ENCODE peak calls at places on chromosomes 12 and 14, in six cellular contexts. H is sigmoid colon, I is HFF-Myc, E is foreskin fibroblast, M is fibroblast of lung, P is choroid plexus epithelial cell. S is an unnamed sample.

GRCh38 chr14:95045836-95046430 is 111.4 kb downstream of the DICER1 start:
- DNase-seq in H (peak), I (no peak), E (no peak), M (no peak), P (no peak), S (no peak)

GRCh38 chr14:96126339-96126770 is 78.3 kb upstream of the BDKRB2 start:
- DNase-seq in H (no peak), I (no peak), E (no peak), M (no peak), P (peak), S (no peak)

GRCh38 chr14:103524002-103524785 is 1.6 kb upstream of the CKB start:
- DNase-seq in H (no peak), I (no peak), E (no peak), M (no peak), P (no peak), S (no peak)

GRCh38 chr12:57010627-57011224 is 4.4 kb upstream of the ZBTB39 start:
- DNase-seq in H (no peak), I (no peak), E (no peak), M (no peak), P (no peak), S (no peak)

GRCh38 chr12:53071591-53072551 is 7.3 kb downstream of the SPRYD3 start:
- DNase-seq in H (peak), I (no peak), E (peak), M (peak), P (peak), S (no peak)

GRCh38 chr12:130212384-130212783 is 50.1 kb downstream of the FZD10 start:
- DNase-seq in H (no peak), I (no peak), E (no peak), M (no peak), P (no peak), S (no peak)

GRCh38 chr14:100542619-100543205 is 44.5 kb downstream of the BEGAIN start:
- DNase-seq in H (peak), I (no peak), E (no peak), M (no peak), P (no peak), S (no peak)

GRCh38 chr12:98373019-98373554 is 142.3 kb upstream of the TMPO start:
- DNase-seq in H (no peak), I (peak), E (peak), M (peak), P (peak), S (peak)

GRCh38 chr12:104738371-104738710 is 219.7 kb downstream of the SLC41A2 start:
- DNase-seq in H (no peak), I (no peak), E (no peak), M (no peak), P (no peak), S (peak)

GRCh38 chr12:131833896-131834641 is 5.9 kb downstream of the MMP17 start:
- DNase-seq in H (no peak), I (no peak), E (peak), M (peak), P (peak), S (peak)

GRCh38 chr14:77322209-77322902 is 1.5 kb downstream of the GSTZ1 start:
- DNase-seq in H (peak), I (no peak), E (no peak), M (no peak), P (no peak), S (no peak)

GRCh38 chr14:69259531-69260245 is at the start of gene GALNT16:
- DNase-seq in H (no peak), I (no peak), E (no peak), M (peak), P (peak), S (peak)

GRCh38 chr14:97267509-97267908 is 470.3 kb downstream of the VRK1 start:
- DNase-seq in H (no peak), I (no peak), E (no peak), M (peak), P (no peak), S (no peak)

GRCh38 chr12:93302331-93303229 is 75.1 kb upstream of the NUDT4 start:
- DNase-seq in H (no peak), I (no peak), E (peak), M (peak), P (peak), S (no peak)

GRCh38 chr12:14418526-14418925 is 53.0 kb downstream of the ATF7IP start:
- DNase-seq in H (no peak), I (no peak), E (no peak), M (peak), P (peak), S (peak)

GRCh38 chr14:21025374-21026151 is 702 bp upstream of the NDRG2 start:
- DNase-seq in H (peak), I (no peak), E (no peak), M (no peak), P (peak), S (no peak)

DNA sequence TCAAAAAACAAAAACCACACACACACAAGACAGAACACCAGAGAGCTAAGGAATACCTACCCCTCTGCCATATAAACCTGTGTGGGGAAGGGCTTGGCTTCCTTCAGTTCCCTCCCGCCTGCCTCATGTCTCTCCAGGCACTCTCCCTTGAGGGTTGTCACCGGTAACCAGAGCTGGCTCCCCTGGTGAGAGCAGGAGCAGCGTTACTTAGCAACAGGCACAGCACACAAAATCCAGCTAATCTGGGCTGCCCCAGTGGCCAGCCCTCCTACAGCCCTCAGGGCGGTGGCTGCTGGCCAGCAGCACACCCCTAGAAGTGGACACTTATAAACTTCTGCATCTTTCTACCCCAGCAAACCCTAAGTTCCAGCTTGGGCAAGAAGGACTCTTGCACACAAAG is 21.6 kb upstream of the NR4A1 start:
- DNase-seq in H (no peak), I (no peak), E (no peak), M (no peak), P (peak), S (no peak)
- TF ChIP-seq CTCF in H (no peak), I (no peak), E (no peak), M (no peak), P (no peak), S (no peak)

DNA sequence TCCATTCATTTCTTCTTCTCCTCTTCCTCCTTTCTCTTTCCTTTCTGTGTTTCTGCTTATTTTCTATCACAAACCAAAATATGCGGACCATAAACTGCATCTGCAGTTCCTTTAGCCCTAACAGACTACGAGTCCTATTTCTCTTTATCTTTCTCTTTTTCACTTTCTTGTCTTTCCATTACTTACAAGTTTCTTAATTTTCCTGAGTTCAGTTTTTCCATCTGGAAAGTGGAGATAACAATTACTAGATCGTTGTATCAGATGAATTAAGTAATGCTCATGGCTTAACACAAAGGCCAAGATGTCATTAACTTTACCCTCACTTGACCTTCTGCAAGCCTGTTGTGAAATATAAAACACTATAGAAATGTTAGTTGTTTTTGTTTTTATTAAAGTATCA is 983 bp upstream of the COPS7A start:
- DNase-seq in H (no peak), I (no peak), E (no peak), M (no peak), P (no peak), S (no peak)
- H3K4me3 ChIP-seq in H (no peak), I (no peak), E (no peak), M (no peak), P (no peak), S (no peak)

GRCh38 chr14:41605550-41606248 is 977 bp upstream of the LRFN5 start:
- DNase-seq in H (peak), I (no peak), E (no peak), M (peak), P (peak), S (no peak)

GRCh38 chr14:41607966-41608663 is 1.4 kb downstream of the LRFN5 start:
- DNase-seq in H (peak), I (no peak), E (no peak), M (peak), P (peak), S (no peak)

GRCh38 chr14:41607119-41607785 is 576 bp downstream of the LRFN5 start:
- DNase-seq in H (no peak), I (no peak), E (no peak), M (peak), P (peak), S (no peak)

GRCh38 chr14:41606249-41607118 is at the start of gene LRFN5:
- DNase-seq in H (peak), I (no peak), E (no peak), M (peak), P (peak), S (peak)

DNA sequence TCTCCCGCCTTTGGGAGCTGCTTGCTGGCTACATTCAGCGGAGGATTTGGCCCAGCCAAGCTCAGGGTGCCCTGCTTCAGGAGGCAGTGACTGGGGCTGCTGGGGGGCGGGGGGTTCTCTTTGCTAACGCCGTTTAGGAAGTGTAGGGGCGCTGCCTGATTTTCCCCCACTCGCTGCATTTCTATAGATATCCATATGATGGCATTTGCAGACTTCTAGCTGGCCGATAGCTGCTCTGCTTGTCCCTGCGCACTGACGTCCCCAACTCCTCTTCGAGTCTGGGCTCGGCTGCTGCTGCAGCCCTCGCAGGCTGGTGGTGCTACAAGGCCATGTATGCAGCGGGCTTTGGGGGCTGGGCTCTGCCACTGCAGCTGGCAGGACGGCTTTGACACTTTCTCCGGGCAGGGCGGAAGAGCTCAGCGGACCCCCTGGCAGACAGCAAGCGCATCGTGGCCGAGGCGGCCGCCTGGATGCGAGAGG is 3.1 kb downstream of the LRFN5 start:
- DNase-seq in H (peak), I (no peak), E (no peak), M (peak), P (peak), S (no peak)
- TF ChIP-seq CTCF in H (peak), I (peak), E (no peak), M (no peak), P (peak), S (no peak)

DNA sequence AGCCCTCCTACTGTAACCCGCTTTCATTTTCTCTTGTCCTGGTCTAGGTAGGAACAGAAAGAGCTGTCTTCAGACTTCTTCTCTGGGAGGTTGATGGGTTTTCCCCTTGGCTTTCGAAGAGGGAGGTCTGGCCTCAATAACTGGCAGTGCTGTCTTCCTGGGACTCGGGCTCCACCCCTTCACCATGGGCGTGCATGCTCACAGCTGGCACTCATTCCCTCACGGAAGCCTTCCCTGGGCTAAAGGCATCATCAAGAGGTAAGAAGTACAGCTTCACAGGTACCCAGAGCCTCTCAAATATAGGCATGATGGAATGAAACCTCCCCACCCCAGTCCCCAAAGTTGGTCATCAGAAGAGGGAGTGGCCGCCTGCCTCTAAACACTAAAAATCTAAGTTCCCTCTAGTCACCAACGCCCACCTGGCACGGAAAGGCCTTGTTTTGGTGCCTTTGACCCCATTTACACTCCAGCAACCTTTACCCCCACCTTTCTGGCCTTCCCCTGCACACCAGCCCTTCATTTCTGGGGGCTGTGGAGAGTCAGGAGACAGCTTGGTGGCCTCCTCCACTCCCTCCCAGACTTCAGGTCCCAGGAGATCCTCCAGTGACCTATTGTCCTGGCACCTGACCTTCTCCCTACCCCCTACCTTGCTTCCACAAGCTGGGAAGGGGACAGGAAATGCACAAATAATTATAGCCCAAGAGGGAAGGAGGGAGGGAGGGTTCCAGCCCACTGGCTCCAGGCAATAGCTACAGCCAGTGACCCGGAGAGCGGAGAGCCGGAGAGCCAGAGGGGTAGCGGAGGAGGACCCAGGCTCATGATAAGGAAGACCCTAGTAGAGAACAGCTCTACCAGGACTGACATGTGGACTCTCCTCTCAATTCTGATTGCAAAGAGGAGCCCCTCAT is 2.8 kb downstream of the RAPGEF3 start:
- DNase-seq in H (no peak), I (no peak), E (no peak), M (no peak), P (no peak), S (no peak)
- H3K4me3 ChIP-seq in H (no peak), I (no peak), E (no peak), M (no peak), P (no peak), S (no peak)

DNA sequence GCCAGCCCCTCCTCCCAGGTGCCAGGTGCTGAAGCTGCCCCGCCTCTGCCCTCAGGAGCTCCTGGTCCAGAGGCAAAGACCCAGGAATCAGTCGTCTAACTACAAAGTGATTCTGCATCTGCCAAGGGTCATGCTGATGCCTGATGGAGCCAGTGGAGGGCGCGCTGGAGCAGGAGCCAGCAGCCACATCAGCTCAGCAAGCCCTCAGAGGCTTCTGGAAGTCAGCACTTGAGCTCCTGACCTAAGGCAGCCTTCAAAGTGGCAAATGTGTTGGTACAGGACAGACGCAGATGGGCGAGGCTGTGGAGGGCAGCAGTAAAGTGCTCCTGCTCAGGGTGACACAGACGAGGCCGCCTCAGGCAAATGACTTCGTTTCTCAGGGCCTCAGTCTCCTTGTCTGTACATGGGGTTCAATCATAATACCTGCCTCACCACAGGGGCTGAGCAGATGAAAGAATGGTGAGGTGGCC is 10.9 kb downstream of the C12orf43 start:
- DNase-seq in H (no peak), I (peak), E (peak), M (peak), P (peak), S (peak)
- TF ChIP-seq CTCF in H (no peak), I (peak), E (peak), M (peak), P (peak), S (peak)

GRCh38 chr12:6950401-6950801 is 755 bp upstream of the PTPN6 start:
- DNase-seq in H (peak), I (no peak), E (no peak), M (no peak), P (no peak), S (no peak)
- H3K4me3 ChIP-seq in H (no peak), I (no peak), E (no peak), M (no peak), P (no peak), S (no peak)

GRCh38 chr14:105702275-105702817 is 176.0 kb downstream of the TMEM121 start:
- DNase-seq in H (peak), I (no peak), E (no peak), M (no peak), P (no peak), S (no peak)

GRCh38 chr14:105700622-105701288 is 174.4 kb downstream of the TMEM121 start:
- DNase-seq in H (peak), I (no peak), E (no peak), M (no peak), P (no peak), S (no peak)

DNA sequence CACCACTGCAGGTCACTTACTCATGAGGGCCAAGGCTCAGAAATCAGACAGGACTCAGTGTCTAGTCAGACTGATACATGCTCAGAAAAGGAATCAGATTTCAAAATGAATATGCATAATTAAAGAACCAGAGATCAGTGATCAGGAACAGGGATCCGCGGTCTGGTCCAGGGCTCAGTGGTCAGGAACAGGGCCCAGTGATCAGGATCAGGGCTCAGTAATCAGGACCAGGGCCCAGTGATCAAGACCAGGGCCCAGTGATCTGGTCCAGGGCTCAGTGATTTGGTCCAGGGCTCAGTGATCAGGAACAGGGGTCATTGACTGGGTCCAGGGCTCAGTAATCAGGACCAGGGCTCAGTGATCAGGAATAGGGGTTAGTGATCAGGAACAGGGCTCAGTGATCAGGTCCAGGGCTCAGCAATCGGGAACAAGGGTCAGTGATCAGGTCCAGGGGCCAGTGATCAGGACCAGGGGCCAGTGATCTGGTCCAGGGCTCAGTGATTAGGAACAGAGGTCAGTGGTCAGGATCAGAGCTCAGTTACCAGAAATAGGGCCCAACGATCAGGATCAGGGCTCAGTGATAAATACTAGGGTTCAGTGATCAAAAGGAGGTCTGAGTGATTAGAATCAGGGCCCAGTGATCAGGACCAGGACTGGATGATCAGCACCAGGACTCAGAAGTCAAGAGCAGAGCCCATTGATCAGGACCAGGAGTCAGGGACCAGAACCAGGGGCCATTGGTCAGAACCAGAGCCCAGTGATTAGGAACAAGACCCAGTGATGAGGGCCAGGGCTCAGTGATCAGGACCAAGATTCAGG is 175.3 kb downstream of the TMEM121 start:
- DNase-seq in H (peak), I (no peak), E (no peak), M (no peak), P (no peak), S (no peak)
- TF ChIP-seq CTCF in H (no peak), I (no peak), E (no peak), M (no peak), P (no peak), S (no peak)

DNA sequence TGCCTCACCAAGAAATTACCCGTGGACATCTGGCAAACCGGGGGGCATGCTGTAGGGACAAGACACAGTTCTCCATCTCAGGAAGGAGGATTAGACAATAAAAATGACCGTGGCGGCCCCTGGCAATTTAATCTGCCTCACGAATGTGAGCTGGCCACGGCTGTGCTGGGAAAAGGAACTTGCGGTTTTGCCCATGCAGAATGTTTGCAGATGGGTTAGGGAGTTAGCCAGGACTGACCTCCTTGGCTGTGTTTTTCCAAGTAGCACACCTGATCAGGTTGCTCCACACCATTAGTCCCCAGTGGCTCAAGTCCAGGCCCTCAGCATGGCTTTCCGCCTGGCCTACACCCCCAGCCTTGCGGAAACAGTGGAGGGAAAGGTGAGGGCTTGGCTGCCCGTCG is 20.8 kb downstream of the TPCN1 start:
- DNase-seq in H (no peak), I (peak), E (no peak), M (peak), P (no peak), S (peak)
- H3K4me3 ChIP-seq in H (no peak), I (no peak), E (no peak), M (no peak), P (no peak), S (no peak)